ENCODE peak calls at places on chromosomes 7 and 10, in six cellular contexts. W, R, U, P, N and B are unnamed samples.

GRCh38 chr10:118116555-118117311 is 70.0 kb upstream of the RAB11FIP2 start:
- DNase-seq in W (no peak), R (no peak), U (no peak), P (no peak), N (no peak), B (no peak)

GRCh38 chr10:110168601-110169481 is 38.6 kb upstream of the MXI1 start:
- DNase-seq in W (peak; percentile 5), R (no peak), U (no peak), P (no peak), N (no peak), B (no peak)

GRCh38 chr7:116952640-116953371 is 495 bp upstream of the ST7 start:
- DNase-seq in W (peak; percentile 12), R (no peak), U (peak; percentile 74), P (no peak), N (peak; percentile 83), B (no peak)

GRCh38 chr7:25385731-25386136 is 157.4 kb upstream of the NPVF start:
- DNase-seq in W (no peak), R (no peak), U (no peak), P (no peak), N (no peak), B (no peak)

GRCh38 chr10:49512121-49512809 is 26.7 kb downstream of the ERCC6 start:
- DNase-seq in W (no peak), R (peak; percentile 10), U (peak; percentile 62), P (peak; percentile 29), N (no peak), B (peak; percentile 49)

GRCh38 chr7:36286241-36286640 is 103.4 kb upstream of the ANLN start:
- DNase-seq in W (no peak), R (peak; percentile 54), U (no peak), P (peak; percentile 40), N (no peak), B (no peak)

GRCh38 chr7:16526742-16527540 is at the start of gene LRRC72:
- DNase-seq in W (no peak), R (no peak), U (no peak), P (no peak), N (no peak), B (no peak)

GRCh38 chr10:6721480-6721879 is 141.4 kb upstream of the PRKCQ start:
- DNase-seq in W (peak; percentile 91), R (peak; percentile 37), U (peak; percentile 98), P (no peak), N (peak; percentile 85), B (peak; percentile 94)

GRCh38 chr7:155538293-155538692 is 8.1 kb downstream of the CNPY1 start:
- DNase-seq in W (no peak), R (no peak), U (no peak), P (no peak), N (no peak), B (no peak)

GRCh38 chr7:8147760-8148463 is 114.1 kb downstream of the ICA1 start:
- DNase-seq in W (no peak), R (no peak), U (no peak), P (no peak), N (no peak), B (no peak)

GRCh38 chr10:43386981-43387677 is 15.7 kb downstream of the FXYD4 start:
- DNase-seq in W (no peak), R (no peak), U (no peak), P (no peak), N (peak; percentile 60), B (no peak)

GRCh38 chr7:151110941-151111645 is 24.8 kb downstream of the AGAP3 start:
- DNase-seq in W (peak; percentile 95), R (peak; percentile 82), U (peak; percentile 77), P (peak; percentile 81), N (peak; percentile 90), B (peak; percentile 89)

GRCh38 chr10:75099952-75100763 is 11.3 kb upstream of the SAMD8 start:
- DNase-seq in W (peak; percentile 94), R (peak; percentile 94), U (peak; percentile 73), P (peak; percentile 88), N (peak; percentile 88), B (peak; percentile 86)